ENCODE peak calls at places on chromosomes 16 and 17, in five cellular contexts. One of them, this sample, is unnamed.

GRCh38 chr17:78040561-78041400 is 82.3 kb downstream of the TNRC6C start:
- DNase-seq in HCT116: peak
- DNase-seq in K562: no peak
- DNase-seq in GM12878: peak
- DNase-seq in H1: no peak
- DNase-seq in this sample: no peak

GRCh38 chr16:2296662-2297505 is 29.0 kb upstream of the RNPS1 start:
- DNase-seq in K562: peak
- DNase-seq in HCT116: peak
- DNase-seq in GM12878: no peak
- DNase-seq in H1: peak
- DNase-seq in this sample: peak

GRCh38 chr17:75566456-75567233 is 21.0 kb upstream of the MYO15B start:
- DNase-seq in HCT116: no peak
- DNase-seq in GM12878: no peak
- DNase-seq in K562: no peak
- DNase-seq in H1: no peak
- DNase-seq in this sample: no peak

GRCh38 chr17:28384281-28385036 is 13.0 kb downstream of the SARM1 start:
- DNase-seq in K562: no peak
- DNase-seq in HCT116: no peak
- DNase-seq in H1: peak
- DNase-seq in GM12878: no peak
- DNase-seq in this sample: no peak

GRCh38 chr16:84292032-84292431 is 2.6 kb upstream of the WFDC1 start:
- DNase-seq in GM12878: no peak
- DNase-seq in H1: no peak
- DNase-seq in HCT116: no peak
- DNase-seq in K562: no peak
- DNase-seq in this sample: no peak

GRCh38 chr16:27920391-27920891 is 143.1 kb downstream of the GSG1L start:
- DNase-seq in H1: peak
- DNase-seq in HCT116: peak
- DNase-seq in K562: no peak
- DNase-seq in GM12878: no peak
- DNase-seq in this sample: peak

GRCh38 chr17:234163-235047 is 53.0 kb upstream of the DOC2B start:
- DNase-seq in K562: no peak
- DNase-seq in HCT116: no peak
- DNase-seq in GM12878: no peak
- DNase-seq in H1: peak
- DNase-seq in this sample: no peak

GRCh38 chr17:19338031-19338990 is 24.2 kb downstream of the B9D1 start:
- DNase-seq in GM12878: no peak
- DNase-seq in H1: peak
- DNase-seq in K562: peak
- DNase-seq in HCT116: no peak
- DNase-seq in this sample: peak

GRCh38 chr17:9987779-9988585 is 82.9 kb upstream of the RCVRN start:
- DNase-seq in GM12878: no peak
- DNase-seq in H1: peak
- DNase-seq in HCT116: no peak
- DNase-seq in K562: peak
- DNase-seq in this sample: peak

GRCh38 chr17:81651692-81652091 is 4.7 kb downstream of the PDE6G start:
- DNase-seq in GM12878: no peak
- DNase-seq in H1: no peak
- DNase-seq in HCT116: no peak
- DNase-seq in K562: peak
- DNase-seq in this sample: peak

GRCh38 chr17:18331879-18332278 is 16.8 kb downstream of the SMCR8 start:
- DNase-seq in K562: no peak
- DNase-seq in HCT116: no peak
- DNase-seq in GM12878: no peak
- DNase-seq in H1: no peak
- DNase-seq in this sample: no peak
- TF ChIP-seq ZNF274 in K562: no peak
- TF ChIP-seq ZNF274 in HCT116: no peak
- TF ChIP-seq ZNF274 in GM12878: no peak
- TF ChIP-seq ZNF274 in H1: no peak
- TF ChIP-seq ZNF274 in this sample: no peak

GRCh38 chr16:88476817-88477397 is 23.8 kb downstream of the ZFPM1 start:
- DNase-seq in GM12878: no peak
- DNase-seq in HCT116: no peak
- DNase-seq in K562: no peak
- DNase-seq in H1: no peak
- DNase-seq in this sample: no peak

GRCh38 chr16:88478889-88479794 is 26.1 kb downstream of the ZFPM1 start:
- DNase-seq in GM12878: no peak
- DNase-seq in K562: no peak
- DNase-seq in HCT116: no peak
- DNase-seq in H1: no peak
- DNase-seq in this sample: no peak

GRCh38 chr16:88476203-88476602 is 23.1 kb downstream of the ZFPM1 start:
- DNase-seq in GM12878: no peak
- DNase-seq in K562: no peak
- DNase-seq in H1: no peak
- DNase-seq in HCT116: no peak
- DNase-seq in this sample: no peak

GRCh38 chr16:88477631-88478030 is 24.6 kb downstream of the ZFPM1 start:
- DNase-seq in HCT116: no peak
- DNase-seq in K562: no peak
- DNase-seq in H1: no peak
- DNase-seq in GM12878: no peak
- DNase-seq in this sample: no peak

GRCh38 chr16:88478115-88478514 is 25.0 kb downstream of the ZFPM1 start:
- DNase-seq in GM12878: no peak
- DNase-seq in H1: no peak
- DNase-seq in HCT116: no peak
- DNase-seq in K562: no peak
- DNase-seq in this sample: no peak
- TF ChIP-seq ZNF274 in GM12878: no peak
- TF ChIP-seq ZNF274 in H1: no peak
- TF ChIP-seq ZNF274 in HCT116: no peak
- TF ChIP-seq ZNF274 in K562: no peak
- TF ChIP-seq ZNF274 in this sample: no peak

DNA sequence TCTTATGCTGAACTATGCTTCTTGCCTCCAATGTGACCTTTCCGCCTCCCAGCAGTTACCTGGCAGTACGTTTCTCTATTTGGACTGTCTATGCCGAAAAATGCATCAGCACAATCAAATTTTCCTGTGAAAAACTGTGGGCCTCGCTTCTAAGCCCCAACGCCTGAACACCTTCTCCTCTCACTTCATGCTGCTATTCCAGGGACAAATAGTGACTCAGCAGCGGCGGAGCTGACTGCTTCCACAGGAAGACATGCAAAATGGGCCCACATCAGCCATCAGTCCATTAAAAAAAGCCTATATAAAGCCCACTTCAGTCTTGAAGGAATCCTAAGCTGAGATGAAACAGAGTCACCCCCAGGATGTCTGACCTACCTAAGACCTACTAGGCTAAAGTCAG is 10.5 kb upstream of the PIP4K2B start:
- DNase-seq in HCT116: no peak
- DNase-seq in H1: no peak
- DNase-seq in GM12878: no peak
- DNase-seq in K562: no peak
- DNase-seq in this sample: no peak
- TF ChIP-seq ZNF274 in HCT116: no peak
- TF ChIP-seq ZNF274 in H1: no peak
- TF ChIP-seq ZNF274 in GM12878: no peak
- TF ChIP-seq ZNF274 in K562: no peak
- TF ChIP-seq ZNF274 in this sample: no peak

GRCh38 chr17:72123964-72124791 is 3.4 kb downstream of the SOX9 start:
- DNase-seq in GM12878: no peak
- DNase-seq in H1: peak
- DNase-seq in K562: no peak
- DNase-seq in HCT116: no peak
- DNase-seq in this sample: no peak

GRCh38 chr17:72125742-72126141 is 4.9 kb downstream of the SOX9 start:
- DNase-seq in GM12878: no peak
- DNase-seq in K562: no peak
- DNase-seq in HCT116: no peak
- DNase-seq in H1: no peak
- DNase-seq in this sample: peak

GRCh38 chr17:72125226-72125651 is 4.4 kb downstream of the SOX9 start:
- DNase-seq in HCT116: no peak
- DNase-seq in GM12878: no peak
- DNase-seq in H1: no peak
- DNase-seq in K562: no peak
- DNase-seq in this sample: peak

GRCh38 chr17:72123496-72123963 is 2.7 kb downstream of the SOX9 start:
- DNase-seq in H1: peak
- DNase-seq in GM12878: no peak
- DNase-seq in K562: no peak
- DNase-seq in HCT116: no peak
- DNase-seq in this sample: no peak

DNA sequence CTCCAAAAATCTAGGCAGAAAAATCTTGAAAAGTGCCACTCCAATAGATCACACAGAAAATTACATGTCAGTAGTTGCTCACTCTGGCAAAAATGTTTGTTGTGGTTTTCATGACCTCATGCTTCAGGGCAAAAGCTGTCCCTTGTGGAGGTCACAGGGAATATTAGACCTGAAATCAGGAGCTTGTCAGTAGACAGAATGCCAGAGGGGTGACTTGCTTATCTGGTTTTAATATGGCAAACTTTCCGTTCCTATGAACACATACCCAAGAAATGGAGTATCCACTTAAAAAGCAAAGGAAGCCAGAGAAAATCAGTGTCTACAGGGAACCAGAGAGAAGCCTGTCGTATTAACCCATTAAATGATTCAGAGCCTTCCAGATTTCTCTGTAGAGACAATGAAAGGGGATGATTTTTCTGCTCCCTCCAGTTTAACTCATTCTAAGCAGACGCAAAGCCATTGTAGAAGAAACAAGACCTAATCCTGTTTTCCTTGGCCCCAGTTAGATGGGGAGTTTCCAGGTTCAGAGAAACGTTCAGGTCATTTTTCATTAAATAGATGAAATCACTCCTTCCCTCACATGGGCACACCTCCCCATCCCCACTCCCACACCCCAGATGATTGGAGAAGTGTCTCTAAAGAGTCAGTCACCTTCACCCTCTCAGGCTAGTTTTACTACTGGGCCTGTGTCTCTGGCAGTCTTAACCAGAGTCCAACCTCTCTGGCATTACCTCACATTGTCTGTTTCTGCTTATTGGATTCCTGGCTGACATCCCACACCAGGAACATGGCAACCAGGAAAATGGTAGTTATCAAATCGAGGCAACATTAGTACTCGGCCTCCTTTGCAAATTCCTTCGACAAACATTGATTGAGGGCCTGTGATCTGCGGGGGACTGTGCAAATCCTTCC is 6.0 kb downstream of the SOX9 start:
- DNase-seq in K562: no peak
- DNase-seq in GM12878: no peak
- DNase-seq in HCT116: peak
- DNase-seq in H1: no peak
- DNase-seq in this sample: peak
- TF ChIP-seq ZNF274 in K562: no peak
- TF ChIP-seq ZNF274 in GM12878: no peak
- TF ChIP-seq ZNF274 in HCT116: no peak
- TF ChIP-seq ZNF274 in H1: no peak
- TF ChIP-seq ZNF274 in this sample: no peak

GRCh38 chr16:53822936-53823529 is 119.1 kb downstream of the FTO start:
- DNase-seq in K562: no peak
- DNase-seq in HCT116: no peak
- DNase-seq in H1: no peak
- DNase-seq in GM12878: peak
- DNase-seq in this sample: no peak
- TF ChIP-seq ZNF274 in K562: no peak
- TF ChIP-seq ZNF274 in HCT116: no peak
- TF ChIP-seq ZNF274 in H1: no peak
- TF ChIP-seq ZNF274 in GM12878: no peak
- TF ChIP-seq ZNF274 in this sample: no peak

GRCh38 chr16:54163197-54163843 is 123.3 kb downstream of the IRX3 start:
- DNase-seq in H1: no peak
- DNase-seq in K562: no peak
- DNase-seq in HCT116: no peak
- DNase-seq in GM12878: no peak
- DNase-seq in this sample: no peak

GRCh38 chr16:54164789-54165173 is 121.8 kb downstream of the IRX3 start:
- DNase-seq in HCT116: no peak
- DNase-seq in GM12878: no peak
- DNase-seq in K562: no peak
- DNase-seq in H1: no peak
- DNase-seq in this sample: no peak

GRCh38 chr16:54166342-54166865 is 120.2 kb downstream of the IRX3 start:
- DNase-seq in HCT116: no peak
- DNase-seq in H1: no peak
- DNase-seq in GM12878: no peak
- DNase-seq in K562: no peak
- DNase-seq in this sample: no peak

GRCh38 chr16:54165174-54165911 is 121.2 kb downstream of the IRX3 start:
- DNase-seq in K562: no peak
- DNase-seq in HCT116: no peak
- DNase-seq in GM12878: no peak
- DNase-seq in H1: no peak
- DNase-seq in this sample: peak

DNA sequence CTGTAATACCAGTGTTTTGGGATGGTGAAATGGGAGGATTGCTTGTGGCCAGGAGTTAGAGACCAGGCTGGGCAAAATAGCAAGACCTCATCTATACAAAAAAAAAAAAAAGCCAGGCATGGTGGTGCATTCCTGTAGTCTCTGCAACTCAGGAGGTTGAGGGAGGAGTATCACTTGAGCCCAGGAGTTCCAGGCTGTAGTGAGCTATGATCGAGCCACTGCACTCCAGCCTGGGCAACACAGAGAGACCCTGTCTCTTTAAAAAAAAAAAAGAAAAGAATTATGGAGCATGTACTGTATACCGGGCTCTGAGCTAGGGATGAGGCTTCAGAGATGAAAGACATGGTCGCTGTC is 120.7 kb downstream of the IRX3 start:
- DNase-seq in GM12878: no peak
- DNase-seq in H1: no peak
- DNase-seq in K562: no peak
- DNase-seq in HCT116: no peak
- DNase-seq in this sample: peak
- TF ChIP-seq ZNF274 in GM12878: no peak
- TF ChIP-seq ZNF274 in H1: no peak
- TF ChIP-seq ZNF274 in K562: no peak
- TF ChIP-seq ZNF274 in HCT116: no peak
- TF ChIP-seq ZNF274 in this sample: no peak